ENCODE peak calls at places on chromosomes 2 and 18, in seven cellular contexts. C, A, J, T, V, I and R are unnamed samples.

GRCh38 chr2:94997981-94998920 is 27.3 kb upstream of the MAL start:
- DNase-seq in C (no peak), A (peak; percentile 32), J (no peak), T (no peak), V (no peak), I (no peak), R (peak; percentile 35)

GRCh38 chr18:77547757-77548156 is 298.1 kb downstream of the GALR1 start:
- DNase-seq in C (no peak), A (no peak), J (no peak), T (no peak), V (no peak), I (no peak), R (no peak)

GRCh38 chr2:27115485-27115884 is 3.4 kb downstream of the CGREF1 start:
- DNase-seq in C (peak; percentile 21), A (no peak), J (no peak), T (no peak), V (no peak), I (no peak), R (no peak)

GRCh38 chr2:232979871-232980461 is 33.1 kb downstream of the NGEF start:
- DNase-seq in C (peak; percentile 73), A (peak; percentile 50), J (peak; percentile 72), T (no peak), V (no peak), I (peak; percentile 88), R (no peak)

GRCh38 chr2:65796259-65796658 is 363.9 kb upstream of the SPRED2 start:
- DNase-seq in C (no peak), A (no peak), J (peak; percentile 6), T (no peak), V (no peak), I (no peak), R (no peak)

GRCh38 chr18:32298289-32298688 is 108.5 kb downstream of the MEP1B start:
- DNase-seq in C (no peak), A (no peak), J (peak; percentile 29), T (no peak), V (no peak), I (no peak), R (no peak)

GRCh38 chr2:48397846-48398245 is 132.1 kb upstream of the STON1 start:
- DNase-seq in C (no peak), A (no peak), J (peak; percentile 12), T (no peak), V (no peak), I (no peak), R (no peak)

GRCh38 chr18:9619545-9619944 is 5.2 kb upstream of the PPP4R1 start:
- DNase-seq in C (peak; percentile 71), A (no peak), J (peak; percentile 92), T (no peak), V (no peak), I (no peak), R (no peak)

GRCh38 chr2:24304098-24304497 is 56.2 kb downstream of the ITSN2 start:
- DNase-seq in C (peak; percentile 67), A (peak; percentile 92), J (peak; percentile 76), T (no peak), V (no peak), I (no peak), R (peak; percentile 70)

GRCh38 chr2:160616149-160616548 is 122.5 kb upstream of the RBMS1 start:
- DNase-seq in C (no peak), A (no peak), J (no peak), T (no peak), V (no peak), I (no peak), R (no peak)
- H3K4me3 ChIP-seq in C (no peak overlapping the region), A (no peak overlapping the region), J (no peak overlapping the region), T (no peak overlapping the region), V (no peak overlapping the region), I (no peak overlapping the region), R (no peak overlapping the region)

DNA sequence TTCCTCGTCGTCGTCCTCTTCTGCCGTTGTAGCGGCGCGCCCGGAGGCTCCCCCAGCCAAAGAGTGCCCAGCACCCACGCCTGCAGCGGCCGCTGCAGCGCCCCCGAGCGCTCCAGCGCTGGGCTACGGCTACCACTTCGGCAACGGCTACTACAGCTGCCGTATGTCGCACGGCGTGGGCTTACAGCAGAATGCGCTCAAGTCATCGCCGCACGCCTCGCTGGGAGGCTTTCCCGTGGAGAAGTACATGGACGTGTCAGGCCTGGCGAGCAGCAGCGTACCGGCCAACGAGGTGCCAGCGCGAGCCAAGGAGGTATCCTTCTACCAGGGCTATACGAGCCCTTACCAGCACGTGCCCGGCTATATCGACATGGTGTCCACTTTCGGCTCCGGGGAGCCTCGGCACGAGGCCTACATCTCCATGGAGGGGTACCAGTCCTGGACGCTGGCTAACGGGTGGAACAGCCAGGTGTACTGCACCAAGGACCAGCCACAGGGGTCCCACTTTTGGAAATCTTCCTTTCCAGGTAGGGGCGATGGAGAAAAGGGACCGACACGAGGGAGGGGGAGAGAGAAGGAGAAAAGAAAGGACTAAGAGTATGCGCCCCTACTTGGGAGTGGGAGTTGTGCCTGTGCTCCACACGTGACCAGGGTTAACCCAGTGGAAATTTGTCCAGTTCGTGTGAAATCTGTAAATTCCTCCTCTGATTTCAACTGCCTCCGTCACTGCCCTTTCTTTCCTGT is 796 bp downstream of the HOXD13 start:
- DNase-seq in C (no peak), A (peak; percentile 64), J (no peak), T (no peak), V (no peak), I (no peak), R (no peak)
- H3K4me3 ChIP-seq in C (no peak overlapping the region), A (peak overlapping the region; percentile 44), J (no peak overlapping the region), T (peak overlapping the region; percentile 34), V (no peak overlapping the region), I (peak overlapping the region; percentile 46), R (no peak overlapping the region)

GRCh38 chr2:40177366-40177765 is 274.5 kb downstream of the SLC8A1 start:
- DNase-seq in C (no peak), A (no peak), J (no peak), T (no peak), V (no peak), I (no peak), R (no peak)

GRCh38 chr2:40181855-40182254 is 270.0 kb downstream of the SLC8A1 start:
- DNase-seq in C (no peak), A (no peak), J (no peak), T (no peak), V (no peak), I (no peak), R (no peak)

GRCh38 chr2:40178171-40178778 is 273.6 kb downstream of the SLC8A1 start:
- DNase-seq in C (no peak), A (no peak), J (no peak), T (no peak), V (no peak), I (no peak), R (no peak)

GRCh38 chr2:40179801-40180200 is 272.1 kb downstream of the SLC8A1 start:
- DNase-seq in C (no peak), A (no peak), J (no peak), T (no peak), V (no peak), I (no peak), R (no peak)

DNA sequence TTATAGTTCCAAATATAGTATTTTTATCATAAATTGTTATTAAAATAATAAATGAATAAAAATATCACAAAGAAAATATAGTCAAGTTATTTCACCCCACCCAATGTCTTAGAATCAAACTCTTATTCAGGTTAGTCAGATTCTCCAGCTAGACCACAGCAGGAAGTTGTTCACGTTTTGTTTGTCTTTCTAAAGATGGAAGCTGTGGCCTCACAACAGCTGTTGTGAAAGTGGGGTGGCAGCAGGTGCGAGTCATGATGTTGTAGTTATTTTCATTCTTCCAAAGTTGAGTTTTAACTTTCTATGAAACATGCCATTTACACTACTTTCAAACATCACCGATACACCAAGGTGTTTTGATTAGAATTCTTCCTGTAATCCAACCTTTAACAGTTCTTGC is 272.9 kb downstream of the SLC8A1 start:
- DNase-seq in C (peak; percentile 45), A (no peak), J (no peak), T (no peak), V (no peak), I (no peak), R (no peak)
- H3K4me3 ChIP-seq in C (no peak overlapping the region), A (no peak overlapping the region), J (no peak overlapping the region), T (no peak overlapping the region), V (no peak overlapping the region), I (no peak overlapping the region), R (no peak overlapping the region)

GRCh38 chr18:23906658-23907057 is 107.9 kb upstream of the TTC39C start:
- DNase-seq in C (no peak), A (no peak), J (no peak), T (no peak), V (no peak), I (no peak), R (no peak)

GRCh38 chr18:23903971-23904370 is 110.6 kb upstream of the TTC39C start:
- DNase-seq in C (no peak), A (peak; percentile 81), J (no peak), T (no peak), V (no peak), I (no peak), R (no peak)

GRCh38 chr18:23900979-23901378 is 113.6 kb upstream of the TTC39C start:
- DNase-seq in C (no peak), A (no peak), J (peak; percentile 46), T (no peak), V (no peak), I (no peak), R (no peak)

GRCh38 chr18:23897733-23898132 is 116.8 kb upstream of the TTC39C start:
- DNase-seq in C (no peak), A (no peak), J (no peak), T (no peak), V (no peak), I (no peak), R (no peak)

GRCh38 chr18:23902396-23902795 is 112.2 kb upstream of the TTC39C start:
- DNase-seq in C (no peak), A (no peak), J (no peak), T (no peak), V (no peak), I (no peak), R (no peak)
- H3K4me3 ChIP-seq in C (no peak overlapping the region), A (no peak overlapping the region), J (no peak overlapping the region), T (no peak overlapping the region), V (no peak overlapping the region), I (no peak overlapping the region), R (no peak overlapping the region)